ENCODE peak calls at places on chromosomes 7 and 10, in five cellular contexts. Q is PC-3, P is mesendoderm, O is A549, T is IMR-90. X is an unnamed sample.

GRCh38 chr10:86265236-86265876 is 101.2 kb downstream of the GRID1 start:
- DNase-seq in P (no peak), Q (no peak), T (no peak), O (no peak), X (no peak)

GRCh38 chr7:99031496-99031895 is 112.4 kb downstream of the SMURF1 start:
- DNase-seq in T (no peak), O (no peak), P (no peak), Q (no peak), X (no peak)

GRCh38 chr10:74929197-74929596 is 102.8 kb downstream of the KAT6B start:
- DNase-seq in T (peak), Q (peak), P (no peak), O (no peak), X (no peak)

GRCh38 chr10:87675396-87676376 is 16.0 kb downstream of the PAPSS2 start:
- DNase-seq in Q (peak), P (peak), T (peak), O (peak), X (no peak)

GRCh38 chr10:25405871-25406270 is 231.1 kb downstream of the GPR158 start:
- DNase-seq in Q (no peak), P (no peak), O (no peak), T (no peak), X (no peak)

GRCh38 chr7:75985518-75986146 is 8.8 kb downstream of the TMEM120A start:
- DNase-seq in P (no peak), O (no peak), Q (no peak), T (no peak), X (no peak)

GRCh38 chr10:86673216-86673826 is 5.0 kb downstream of the LDB3 start:
- DNase-seq in O (no peak), Q (no peak), T (no peak), P (no peak), X (peak)

GRCh38 chr7:148621563-148621962 is 31.0 kb downstream of the C7orf33 start:
- DNase-seq in T (no peak), P (no peak), O (no peak), Q (no peak), X (no peak)

GRCh38 chr7:116188-116981 is 76.0 kb upstream of the FAM20C start:
- DNase-seq in T (no peak), Q (no peak), O (no peak), P (no peak), X (no peak)

GRCh38 chr7:114889646-114890285 is 32.1 kb upstream of the MDFIC start:
- DNase-seq in Q (peak), T (peak), P (peak), O (peak), X (no peak)

GRCh38 chr7:123352957-123353356 is 153.2 kb upstream of the SLC13A1 start:
- DNase-seq in T (no peak), P (no peak), Q (peak), O (no peak), X (no peak)

GRCh38 chr7:82343-83155 is 109.8 kb upstream of the FAM20C start:
- DNase-seq in Q (no peak), T (no peak), P (no peak), O (no peak), X (no peak)

GRCh38 chr7:41685684-41686083 is 17.2 kb downstream of the INHBA start:
- DNase-seq in T (peak), O (no peak), P (no peak), Q (peak), X (no peak)

GRCh38 chr10:19021162-19021561 is 27.4 kb upstream of the MALRD1 start:
- DNase-seq in T (no peak), P (no peak), Q (no peak), O (no peak), X (no peak)

GRCh38 chr7:2863461-2864066 is 19.5 kb upstream of the GNA12 start:
- DNase-seq in Q (peak), T (peak), O (peak), P (peak), X (no peak)

GRCh38 chr7:2859952-2860351 is 15.8 kb upstream of the GNA12 start:
- DNase-seq in Q (no peak), P (no peak), T (no peak), O (no peak), X (no peak)

GRCh38 chr7:2862831-2863361 is 18.8 kb upstream of the GNA12 start:
- DNase-seq in P (peak), Q (peak), O (no peak), T (peak), X (no peak)

GRCh38 chr7:2861509-2861908 is 17.4 kb upstream of the GNA12 start:
- DNase-seq in O (no peak), P (no peak), T (no peak), Q (no peak), X (no peak)

GRCh38 chr7:2860627-2861133 is 16.6 kb upstream of the GNA12 start:
- DNase-seq in Q (peak), P (no peak), O (no peak), T (no peak), X (no peak)
- H3K4me2 ChIP-seq in Q (no peak), P (no peak), O (no peak), T (no peak), X (no peak)

GRCh38 chr10:110407301-110408170 is 90.2 kb upstream of the DUSP5 start:
- DNase-seq in T (no peak), Q (peak), O (no peak), P (peak), X (no peak)
- H3K4me2 ChIP-seq in T (no peak), Q (peak), O (peak), P (no peak), X (no peak)

GRCh38 chr10:119201233-119201632 is 6.1 kb upstream of the GRK5 start:
- DNase-seq in Q (peak), P (no peak), O (no peak), T (no peak), X (no peak)

GRCh38 chr10:119203006-119203405 is 4.4 kb upstream of the GRK5 start:
- DNase-seq in P (no peak), Q (peak), O (no peak), T (peak), X (no peak)

GRCh38 chr10:119197921-119198320 is 9.4 kb upstream of the GRK5 start:
- DNase-seq in T (peak), Q (peak), P (no peak), O (no peak), X (no peak)

GRCh38 chr10:119199231-119199992 is 8.0 kb upstream of the GRK5 start:
- DNase-seq in O (peak), Q (peak), P (peak), T (peak), X (peak)

GRCh38 chr10:119198438-119198837 is 8.9 kb upstream of the GRK5 start:
- DNase-seq in O (no peak), T (no peak), Q (no peak), P (no peak), X (peak)
- H3K4me2 ChIP-seq in O (peak), T (no peak), Q (no peak), P (no peak), X (peak)

GRCh38 chr10:119538632-119539358 is 3.7 kb downstream of the RGS10 start:
- DNase-seq in P (no peak), Q (peak), O (no peak), T (no peak), X (peak)
- H3K4me2 ChIP-seq in P (no peak), Q (peak), O (no peak), T (peak), X (peak)

GRCh38 chr7:13241416-13241815 is 554.0 kb downstream of the ARL4A start:
- DNase-seq in P (peak), Q (no peak), T (no peak), O (no peak), X (no peak)
- H3K4me2 ChIP-seq in P (no peak), Q (no peak), T (no peak), O (no peak), X (no peak)